ENCODE peak calls at places on chromosome 11, in six cellular contexts. Z is heart left ventricle, Y is lung, I is RWPE2, Q is DND-41, U is PC-3. E is an unnamed sample. For H3K4me1 and H3K36me3, the result is how much of the 10 kb centered on the place peaks cover.

GRCh38 chr11:72684236-72684912 is 10.2 kb upstream of the PDE2A start:
- DNase-seq in I (no peak), U (peak), Q (peak), Y (peak), Z (peak), E (peak)

GRCh38 chr11:36427876-36428275 is 82.2 kb downstream of the TRAF6 start:
- DNase-seq in Z (no peak), I (no peak), Y (no peak), Q (no peak), U (no peak), E (no peak)

GRCh38 chr11:76074178-76075112 is 131.9 kb downstream of the WNT11 start:
- DNase-seq in U (peak), Q (no peak), Y (no peak), Z (no peak), I (no peak), E (no peak)

GRCh38 chr11:10443152-10443551 is 11.9 kb upstream of the AMPD3 start:
- DNase-seq in Z (no peak), U (no peak), I (no peak), Q (no peak), Y (no peak), E (no peak)

GRCh38 chr11:68038718-68039525 is at the start of gene TCIRG1:
- DNase-seq in Q (peak), Z (peak), U (peak), I (no peak), Y (peak), E (peak)

GRCh38 chr11:101582242-101583052 is 1.4 kb downstream of the TRPC6 start:
- DNase-seq in Q (no peak), I (no peak), U (no peak), Y (no peak), Z (no peak), E (no peak)

GRCh38 chr11:1652778-1653540 is 23.4 kb downstream of the KRTAP5-5 start:
- DNase-seq in Z (peak), Q (peak), Y (peak), I (no peak), U (peak), E (peak)

GRCh38 chr11:75949023-75949672 is 134.1 kb downstream of the UVRAG start:
- DNase-seq in Z (no peak), Q (no peak), I (no peak), U (no peak), Y (no peak), E (no peak)

GRCh38 chr11:108733479-108734116 is 68.7 kb downstream of the DDX10 start:
- DNase-seq in Y (no peak), Q (no peak), I (no peak), U (peak), Z (no peak), E (no peak)

GRCh38 chr11:33891714-33892327 is at the start of gene LMO2:
- DNase-seq in Y (no peak), Q (no peak), I (no peak), U (no peak), Z (no peak), E (no peak)

GRCh38 chr11:28860898-28861297 is 752.7 kb downstream of the METTL15 start:
- DNase-seq in Q (no peak), U (peak), Y (no peak), I (no peak), Z (no peak), E (no peak)

GRCh38 chr11:86245369-86246292 is 1.1 kb downstream of the EED start:
- DNase-seq in U (no peak), Y (no peak), I (no peak), Q (peak), Z (no peak), E (peak)

GRCh38 chr11:1358286-1358685 is 31.4 kb upstream of the BRSK2 start:
- DNase-seq in Z (peak), I (no peak), Q (no peak), U (no peak), Y (no peak), E (no peak)

GRCh38 chr11:43419460-43419859 is 60.7 kb downstream of the TTC17 start:
- DNase-seq in Y (no peak), Q (peak), Z (no peak), U (peak), I (no peak), E (peak)

GRCh38 chr11:47051217-47051616 is 114.7 kb downstream of the CSTPP1 start:
- DNase-seq in Z (no peak), I (no peak), Q (no peak), Y (no peak), U (no peak), E (no peak)

GRCh38 chr11:43285826-43286225 is 26.0 kb upstream of the API5 start:
- DNase-seq in Y (no peak), Q (no peak), Z (no peak), U (no peak), I (no peak), E (no peak)

GRCh38 chr11:120137187-120137610 is 714 bp downstream of the TRIM29 start:
- DNase-seq in U (no peak), I (peak), Y (peak), Q (no peak), Z (peak), E (no peak)

GRCh38 chr11:3939651-3940190 is 84.3 kb downstream of the STIM1 start:
- DNase-seq in Z (no peak), Q (no peak), I (no peak), Y (no peak), U (no peak), E (no peak)

GRCh38 chr11:93128574-93128973 is 69.2 kb downstream of the SLC36A4 start:
- DNase-seq in Y (no peak), I (no peak), U (no peak), Q (no peak), Z (no peak), E (no peak)

GRCh38 chr11:76219243-76219642 is 12.9 kb upstream of the WNT11 start:
- DNase-seq in Q (no peak), Z (no peak), I (no peak), U (no peak), Y (no peak), E (no peak)

GRCh38 chr11:57648791-57649735 is 649 bp downstream of the YPEL4 start:
- DNase-seq in U (no peak), Q (peak), I (no peak), Z (no peak), Y (no peak), E (no peak)

GRCh38 chr11:11521306-11522002 is 100.4 kb downstream of the GALNT18 start:
- DNase-seq in Z (no peak), Q (no peak), U (no peak), Y (peak), I (no peak), E (no peak)

GRCh38 chr11:59611570-59612565 is 3.7 kb downstream of the OSBP start:
- DNase-seq in Q (no peak), Z (no peak), Y (no peak), U (peak), I (no peak), E (no peak)

GRCh38 chr11:84675631-84676030 is 951.5 kb downstream of the DLG2 start:
- DNase-seq in I (no peak), Y (no peak), U (no peak), Q (no peak), Z (no peak), E (no peak)

GRCh38 chr11:119103793-119104192 is 2.1 kb upstream of the DPAGT1 start:
- DNase-seq in U (no peak), Q (no peak), I (no peak), Z (no peak), Y (no peak), E (no peak)

GRCh38 chr11:128575956-128576340 is 11.4 kb downstream of the ETS1 start:
- DNase-seq in Y (peak), I (no peak), Z (peak), Q (no peak), U (no peak), E (no peak)

GRCh38 chr11:128575174-128575955 is 12.0 kb downstream of the ETS1 start:
- DNase-seq in Z (no peak), Y (no peak), I (no peak), Q (no peak), U (no peak), E (no peak)

GRCh38 chr11:128574576-128575011 is 12.8 kb downstream of the ETS1 start:
- DNase-seq in Q (no peak), Z (no peak), U (peak), I (no peak), Y (no peak), E (no peak)

GRCh38 chr11:128573674-128574073 is 13.7 kb downstream of the ETS1 start:
- DNase-seq in I (no peak), Z (no peak), Q (no peak), U (peak), Y (no peak), E (no peak)

DNA sequence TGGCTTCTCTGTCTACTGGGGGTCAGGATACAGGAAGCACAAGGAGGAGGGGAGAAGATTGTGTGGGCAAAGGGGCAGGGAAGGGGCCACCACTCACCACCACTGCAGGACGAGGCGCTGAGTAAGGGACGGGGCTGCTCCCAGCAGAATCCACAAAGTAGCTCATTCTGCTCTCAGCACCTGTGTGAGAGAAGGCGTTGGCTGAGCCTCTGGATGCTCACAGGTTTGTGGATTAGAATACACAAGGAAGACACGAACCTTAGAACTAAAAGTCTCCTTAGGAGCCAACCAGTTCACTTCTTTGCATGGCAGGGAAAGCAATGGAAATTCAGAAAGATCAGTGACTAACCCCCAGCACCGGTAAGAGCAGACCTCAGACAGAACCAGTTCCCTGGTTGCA is 14.4 kb downstream of the ETS1 start:
- DNase-seq in I (no peak), U (peak), Q (no peak), Z (no peak), Y (no peak), E (no peak)
- H3K4me1 ChIP-seq in I (under half), U (under half), Q (under half), Z (under half), Y (under half), E (under half)

GRCh38 chr11:95716266-95716665 is 73.3 kb downstream of the FAM76B start:
- DNase-seq in I (no peak), U (no peak), Q (no peak), Z (no peak), Y (no peak), E (no peak)

GRCh38 chr11:95720219-95720618 is 69.4 kb downstream of the FAM76B start:
- DNase-seq in Q (no peak), U (no peak), I (no peak), Y (no peak), Z (no peak), E (no peak)

GRCh38 chr11:95715777-95716241 is 73.8 kb downstream of the FAM76B start:
- DNase-seq in I (no peak), Q (no peak), U (peak), Y (no peak), Z (no peak), E (no peak)

GRCh38 chr11:95714853-95715776 is 74.5 kb downstream of the FAM76B start:
- DNase-seq in Q (no peak), Z (no peak), I (no peak), U (no peak), Y (no peak), E (no peak)

GRCh38 chr11:95717314-95717713 is 72.3 kb downstream of the FAM76B start:
- DNase-seq in I (no peak), U (no peak), Q (no peak), Y (no peak), Z (no peak), E (no peak)
- H3K36me3 ChIP-seq in I (under half), U (under half), Q (under half), Y (under half), Z (under half), E (under half)

DNA sequence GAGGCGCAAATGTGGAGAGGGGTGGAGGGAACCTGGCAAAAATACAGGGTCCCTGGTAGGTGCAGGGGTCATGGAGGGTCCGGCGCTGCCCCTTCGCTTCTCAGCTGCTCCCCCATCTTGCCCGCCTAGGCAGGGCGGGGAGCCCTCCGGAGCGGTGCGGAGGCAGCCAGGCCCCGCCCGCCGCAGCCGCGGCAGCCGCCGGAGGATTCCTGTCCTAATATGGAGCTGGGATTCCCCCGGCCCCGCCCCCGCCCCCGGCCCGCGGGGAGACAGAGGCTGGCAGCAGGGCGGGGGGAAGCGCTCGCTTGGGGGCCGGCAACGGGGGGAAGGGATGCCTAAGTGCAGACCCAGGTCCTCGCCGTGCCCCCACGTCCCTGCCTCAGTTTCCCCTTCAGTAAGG is 1.0 kb upstream of the NPAS4 start:
- DNase-seq in U (no peak), Y (no peak), Q (no peak), Z (no peak), I (no peak), E (peak)
- H3K4me3 ChIP-seq in U (no peak), Y (no peak), Q (no peak), Z (no peak), I (no peak), E (peak)

GRCh38 chr11:7520011-7520942 is 6.5 kb downstream of the PPFIBP2 start:
- DNase-seq in Q (no peak), Z (no peak), Y (no peak), U (no peak), I (no peak), E (no peak)
- H3K4me1 ChIP-seq in Q (under half), Z (half or more), Y (under half), U (under half), I (under half), E (under half)

E was measured in BE2C.